ENCODE peak calls at places on chromosomes 4 and X, in eight cellular contexts. I is fibroblast of lung, E is neural progenitor cell, P is neuronal stem cell, D is Karpas-422, K is mammary epithelial cell, C is GM23248, H is mesendoderm. R is an unnamed sample.

GRCh38 chr4:138097912-138098600 is 144.1 kb downstream of the SLC7A11 start:
- DNase-seq in I (no peak), E (no peak), P (no peak), D (no peak), K (no peak), C (no peak), H (no peak), R (no peak)

GRCh38 chr4:130395871-130396270 is 1299.9 kb downstream of the C4orf33 start:
- DNase-seq in I (peak; percentile 86), E (no peak), P (no peak), D (no peak), K (peak; percentile 48), C (peak; percentile 60), H (no peak), R (peak; percentile 84)

GRCh38 chr4:15186826-15187225 is 184.5 kb downstream of the CPEB2 start:
- DNase-seq in I (no peak), E (no peak), P (no peak), D (no peak), K (no peak), C (peak; percentile 25), H (no peak), R (no peak)

GRCh38 chrX:110086916-110087484 is 84.1 kb downstream of the TMEM164 start:
- DNase-seq in I (peak; percentile 89), E (peak; percentile 7), P (no peak), D (no peak), K (peak; percentile 88), C (peak; percentile 90), H (peak; percentile 58), R (peak; percentile 75)

GRCh38 chr4:141132689-141133145 is 552 bp downstream of the RNF150 start:
- DNase-seq in I (peak; percentile 35), E (peak; percentile 75), P (peak; percentile 42), D (no peak), K (no peak), C (peak; percentile 72), H (peak; percentile 54), R (peak; percentile 82)

GRCh38 chr4:79141530-79141929 is 184.3 kb downstream of the NAA11 start:
- DNase-seq in I (peak; percentile 1), E (peak; percentile 47), P (peak; percentile 27), D (no peak), K (peak; percentile 3), C (peak; percentile 39), H (peak; percentile 73), R (peak; percentile 18)

GRCh38 chr4:7194251-7195137 is 2.2 kb downstream of the SORCS2 start:
- DNase-seq in I (no peak), E (peak; percentile 62), P (no peak), D (peak; percentile 88), K (no peak), C (peak; percentile 65), H (peak; percentile 29), R (peak; percentile 51)

GRCh38 chr4:93147524-93148212 is 680.9 kb upstream of the ATOH1 start:
- DNase-seq in I (no peak), E (peak; percentile 81), P (peak; percentile 29), D (no peak), K (no peak), C (no peak), H (peak; percentile 91), R (no peak)

GRCh38 chr4:177047851-177048174 is 255.1 kb upstream of the VEGFC start:
- DNase-seq in I (peak; percentile 40), E (no peak), P (no peak), D (no peak), K (peak; percentile 6), C (peak; percentile 67), H (no peak), R (no peak)

GRCh38 chrX:45347877-45348675 is 147.4 kb upstream of the DIPK2B start:
- DNase-seq in I (no peak), E (no peak), P (no peak), D (no peak), K (peak; percentile 26), C (peak; percentile 59), H (no peak), R (peak; percentile 25)

GRCh38 chr4:128241425-128241913 is 46.1 kb downstream of the PGRMC2 start:
- DNase-seq in I (peak; percentile 99), E (no peak), P (no peak), D (no peak), K (peak; percentile 95), C (peak; percentile 93), H (peak; percentile 57), R (peak; percentile 95)

GRCh38 chrX:114905251-114905650 is 112.2 kb downstream of the IL13RA2 start:
- DNase-seq in I (no peak), E (no peak), P (no peak), D (no peak), K (peak; percentile 87), C (no peak), H (no peak), R (no peak)

GRCh38 chr4:182968917-182969650 is 51.9 kb upstream of the DCTD start:
- DNase-seq in I (no peak), E (no peak), P (no peak), D (no peak), K (no peak), C (no peak), H (no peak), R (no peak)

GRCh38 chr4:8509311-8509950 is 68.9 kb downstream of the TRMT44 start:
- DNase-seq in I (no peak), E (no peak), P (no peak), D (no peak), K (no peak), C (no peak), H (no peak), R (no peak)

GRCh38 chrX:153688071-153688470 is 345 bp downstream of the SLC6A8 start:
- DNase-seq in I (no peak), E (no peak), P (no peak), D (no peak), K (no peak), C (peak; percentile 23), H (no peak), R (peak; percentile 27)

GRCh38 chr4:55729306-55730142 is 90.1 kb upstream of the EXOC1L start:
- DNase-seq in I (no peak), E (no peak), P (no peak), D (no peak), K (no peak), C (no peak), H (peak; percentile 7), R (no peak)

GRCh38 chr4:86981789-86982188 is 47.0 kb downstream of the AFF1 start:
- DNase-seq in I (no peak), E (no peak), P (no peak), D (no peak), K (no peak), C (no peak), H (no peak), R (no peak)

GRCh38 chr4:176002007-176002623 is 63.5 kb upstream of the WDR17 start:
- DNase-seq in I (peak; percentile 7), E (peak; percentile 73), P (peak; percentile 43), D (no peak), K (no peak), C (peak; percentile 34), H (peak; percentile 75), R (peak; percentile 48)

GRCh38 chrX:41475166-41475565 is 28.0 kb downstream of the NYX start:
- DNase-seq in I (no peak), E (peak; percentile 91), P (peak; percentile 65), D (no peak), K (no peak), C (no peak), H (peak; percentile 88), R (no peak)

GRCh38 chr4:169723207-169723606 is 34.5 kb downstream of the HPF1 start:
- DNase-seq in I (peak; percentile 40), E (peak; percentile 33), P (no peak), D (peak; percentile 72), K (no peak), C (no peak), H (peak; percentile 38), R (peak; percentile 8)

GRCh38 chr4:168601899-168602298 is 105.0 kb downstream of the PALLD start:
- DNase-seq in I (no peak), E (no peak), P (no peak), D (no peak), K (peak; percentile 53), C (no peak), H (no peak), R (no peak)
- H3K4me3 ChIP-seq in I (no peak overlapping the region), E (no peak overlapping the region), P (no peak overlapping the region), D (no peak overlapping the region), K (no peak overlapping the region), C (no peak overlapping the region), H (no peak overlapping the region), R (no peak overlapping the region)

GRCh38 chrX:97628807-97629596 is 745.3 kb downstream of the RPA4 start:
- DNase-seq in I (no peak), E (no peak), P (no peak), D (no peak), K (no peak), C (no peak), H (no peak), R (no peak)

GRCh38 chrX:97628326-97628725 is 744.6 kb downstream of the RPA4 start:
- DNase-seq in I (no peak), E (no peak), P (no peak), D (no peak), K (no peak), C (no peak), H (no peak), R (no peak)

GRCh38 chrX:97633798-97634197 is 750.1 kb downstream of the RPA4 start:
- DNase-seq in I (no peak), E (no peak), P (no peak), D (no peak), K (no peak), C (no peak), H (no peak), R (no peak)

DNA sequence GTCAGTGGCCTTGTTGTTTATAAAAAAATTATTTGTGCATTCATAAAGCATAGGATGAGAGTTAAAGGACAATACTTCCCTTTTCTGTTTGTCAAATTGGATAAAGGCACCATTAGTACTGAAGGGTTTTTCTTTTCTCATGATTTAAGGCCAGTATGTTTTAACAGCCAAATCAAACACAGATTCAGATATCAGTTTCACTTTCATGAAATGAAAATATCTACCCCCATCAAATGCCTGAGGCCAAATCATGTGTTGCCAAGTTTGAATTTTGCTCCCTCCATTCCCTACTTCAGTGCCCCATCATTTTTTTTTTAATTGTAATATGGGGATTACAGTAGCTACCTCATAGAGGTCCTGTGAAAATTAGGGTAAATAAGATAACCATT is 745.9 kb downstream of the RPA4 start:
- DNase-seq in I (no peak), E (no peak), P (no peak), D (no peak), K (no peak), C (no peak), H (no peak), R (peak; percentile 3)
- H3K9ac ChIP-seq in I (no peak overlapping the region), E (no peak overlapping the region), P (no peak overlapping the region), D (no peak overlapping the region), K (no peak overlapping the region), C (no peak overlapping the region), H (no peak overlapping the region), R (no peak overlapping the region)

DNA sequence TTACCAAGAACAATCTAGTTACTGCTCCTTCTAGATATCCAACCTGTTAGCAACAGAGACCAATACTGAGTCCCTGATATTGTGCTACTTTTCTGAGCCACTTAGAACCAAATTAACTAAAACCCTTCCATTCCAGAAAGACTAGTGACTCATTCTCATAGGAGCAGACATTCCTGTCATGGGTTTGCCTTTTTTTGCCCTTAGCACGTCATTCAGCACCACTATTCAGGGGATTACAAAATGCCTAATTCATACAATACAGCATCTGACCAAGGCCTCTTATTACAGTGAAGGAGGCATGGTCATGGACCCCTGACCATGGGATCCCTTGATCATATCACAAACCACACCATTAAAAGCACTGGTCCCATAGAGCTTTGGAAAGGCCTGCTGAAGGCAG is 123.8 kb upstream of the CXCL13 start:
- DNase-seq in I (peak; percentile 4), E (no peak), P (no peak), D (no peak), K (peak; percentile 70), C (peak; percentile 57), H (no peak), R (peak; percentile 43)
- H3K4me3 ChIP-seq in I (no peak overlapping the region), E (no peak overlapping the region), P (no peak overlapping the region), D (no peak overlapping the region), K (no peak overlapping the region), C (no peak overlapping the region), H (no peak overlapping the region), R (no peak overlapping the region)

GRCh38 chr4:173520921-173521473 is 9.0 kb downstream of the HAND2 start:
- DNase-seq in I (no peak), E (peak; percentile 23), P (no peak), D (no peak), K (no peak), C (peak; percentile 38), H (no peak), R (no peak)
- H3K9ac ChIP-seq in I (no peak overlapping the region), E (no peak overlapping the region), P (no peak overlapping the region), D (no peak overlapping the region), K (no peak overlapping the region), C (no peak overlapping the region), H (no peak overlapping the region), R (no peak overlapping the region)